ENCODE peak calls at places on chromosomes 3 and 15, in seven cellular contexts. S is NCI-H774, C is brain microvascular endothelial cell, F is nephron progenitor cell, M is NCI-H2081, V is tibial artery, W is fibroblast of lung. D is an unnamed sample.

GRCh38 chr15:75127186-75127585 is 74.5 kb upstream of the C15orf39 start:
- DNase-seq in S (no peak), C (no peak), F (no peak), M (no peak), V (no peak), W (no peak), D (no peak)

GRCh38 chr3:23968467-23969184 is 23.5 kb downstream of the NR1D2 start:
- DNase-seq in S (no peak), C (no peak), F (no peak), M (no peak), V (no peak), W (peak; percentile 56), D (peak; percentile 55)

GRCh38 chr3:149639093-149639486 is 18.7 kb downstream of the WWTR1 start:
- DNase-seq in S (no peak), C (no peak), F (no peak), M (no peak), V (no peak), W (no peak), D (no peak)

GRCh38 chr3:157089455-157090221 is 70.3 kb downstream of the CCNL1 start:
- DNase-seq in S (no peak), C (peak; percentile 28), F (no peak), M (no peak), V (no peak), W (no peak), D (no peak)

GRCh38 chr15:72163719-72164118 is 33.9 kb downstream of the GRAMD2A start:
- DNase-seq in S (no peak), C (no peak), F (no peak), M (no peak), V (no peak), W (no peak), D (no peak)

GRCh38 chr3:5784656-5785055 is 597.1 kb downstream of the EDEM1 start:
- DNase-seq in S (no peak), C (no peak), F (no peak), M (no peak), V (no peak), W (no peak), D (peak; percentile 31)

GRCh38 chr3:101695779-101696372 is 9.4 kb upstream of the RPL24 start:
- DNase-seq in S (no peak), C (peak; percentile 70), F (peak; percentile 39), M (no peak), V (no peak), W (peak; percentile 69), D (no peak)

GRCh38 chr15:68205949-68206539 is 912 bp upstream of the CALML4 start:
- DNase-seq in S (no peak), C (no peak), F (no peak), M (no peak), V (peak; percentile 79), W (no peak), D (no peak)

GRCh38 chr3:118909751-118910150 is 124.9 kb downstream of the IGSF11 start:
- DNase-seq in S (no peak), C (no peak), F (no peak), M (no peak), V (no peak), W (no peak), D (no peak)

GRCh38 chr15:57873564-57874209 is 167.2 kb downstream of the POLR2M start:
- DNase-seq in S (no peak), C (peak; percentile 58), F (no peak), M (no peak), V (no peak), W (peak; percentile 18), D (no peak)

GRCh38 chr15:44666208-44667038 is 3.0 kb upstream of the SPG11 start:
- DNase-seq in S (no peak), C (no peak), F (no peak), M (no peak), V (no peak), W (no peak), D (no peak)